ENCODE peak calls at places on chromosomes 7 and 10, in four cellular contexts. L is HepG2, D is SK-N-SH, T is H1. K is an unnamed sample.

GRCh38 chr10:103692421-103693069 is 162.8 kb downstream of the SH3PXD2A start:
- DNase-seq in L (no peak), D (no peak), T (peak), K (no peak)

GRCh38 chr7:29598607-29599006 is 35.0 kb downstream of the PRR15 start:
- DNase-seq in L (no peak), D (no peak), T (no peak), K (no peak)

GRCh38 chr7:88522771-88523316 is 216.2 kb upstream of the STEAP4 start:
- DNase-seq in L (no peak), D (no peak), T (no peak), K (no peak)

GRCh38 chr7:98186452-98187137 is 24.6 kb upstream of the BHLHA15 start:
- DNase-seq in L (no peak), D (no peak), T (no peak), K (no peak)

GRCh38 chr7:74230446-74231231 is 20.8 kb downstream of the LAT2 start:
- DNase-seq in L (no peak), D (no peak), T (no peak), K (no peak)

GRCh38 chr7:88243345-88243909 is 23.6 kb upstream of the SRI start:
- DNase-seq in L (peak), D (peak), T (peak), K (peak)

GRCh38 chr10:85047170-85047834 is 718.9 kb downstream of the CCSER2 start:
- DNase-seq in L (no peak), D (no peak), T (no peak), K (no peak)

GRCh38 chr7:149171894-149172533 is 23.3 kb upstream of the ZNF282 start:
- DNase-seq in L (peak), D (no peak), T (no peak), K (no peak)

GRCh38 chr7:141563956-141564623 is 12.9 kb downstream of the AGK start:
- DNase-seq in L (no peak), D (no peak), T (no peak), K (peak)

GRCh38 chr10:101030492-101031127 is 319 bp downstream of the PDZD7 start:
- DNase-seq in L (no peak), D (peak), T (no peak), K (no peak)

GRCh38 chr10:34959321-34959720 is 130.8 kb downstream of the CUL2 start:
- DNase-seq in L (peak), D (peak), T (no peak), K (no peak)

GRCh38 chr10:122249991-122250750 is 20.9 kb upstream of the BTBD16 start:
- DNase-seq in L (no peak), D (no peak), T (no peak), K (no peak)

GRCh38 chr7:12212051-12212485 is 974 bp downstream of the TMEM106B start:
- DNase-seq in L (peak), D (peak), T (no peak), K (no peak)

GRCh38 chr7:101237206-101238067 is at the start of gene CLDN15:
- DNase-seq in L (peak), D (peak), T (peak), K (no peak)

GRCh38 chr7:94439893-94440381 is 45.2 kb downstream of the COL1A2 start:
- DNase-seq in L (peak), D (no peak), T (no peak), K (no peak)

GRCh38 chr10:5595095-5595494 is 70.3 kb downstream of the CALML3 start:
- DNase-seq in L (no peak), D (no peak), T (no peak), K (no peak)

GRCh38 chr10:44958196-44958896 is 1.3 kb upstream of the RASSF4 start:
- DNase-seq in L (no peak), D (no peak), T (peak), K (no peak)

GRCh38 chr7:142805350-142806020 is 34.7 kb downstream of the PRSS2 start:
- DNase-seq in L (no peak), D (no peak), T (no peak), K (no peak)

GRCh38 chr10:3548096-3548495 is 236.9 kb downstream of the KLF6 start:
- DNase-seq in L (no peak), D (no peak), T (no peak), K (no peak)

GRCh38 chr10:8034666-8035640 is 19.5 kb upstream of the GATA3 start:
- DNase-seq in L (no peak), D (peak), T (peak), K (no peak)

GRCh38 chr10:89555688-89556445 is 20.5 kb upstream of the SLC16A12 start:
- DNase-seq in L (no peak), D (no peak), T (no peak), K (no peak)

DNA sequence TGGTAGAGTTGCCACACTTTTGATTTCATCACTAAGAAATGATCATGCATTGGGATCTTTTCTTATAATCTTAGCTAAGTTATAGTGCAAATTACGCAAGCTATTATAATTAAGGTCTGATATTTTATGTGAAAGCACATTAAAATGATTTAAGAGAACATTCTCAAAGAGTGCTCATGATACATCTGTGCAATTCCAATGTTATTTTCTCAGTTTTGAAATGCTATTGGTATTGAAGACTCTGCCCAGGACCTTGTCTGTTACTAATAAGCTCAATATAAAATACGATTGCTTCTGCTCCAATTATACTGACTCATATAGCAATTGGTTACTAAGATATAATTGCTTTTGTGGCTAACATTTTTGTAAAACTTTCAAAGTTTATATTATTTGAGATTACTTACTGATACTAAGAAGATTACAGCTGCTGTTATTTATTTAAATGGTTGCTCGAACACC is 180.9 kb downstream of the ADAM12 start:
- DNase-seq in L (no peak), D (no peak), T (no peak), K (no peak)
- TF ChIP-seq TCF12 in L (no peak), D (peak), T (no peak), K (no peak)

DNA sequence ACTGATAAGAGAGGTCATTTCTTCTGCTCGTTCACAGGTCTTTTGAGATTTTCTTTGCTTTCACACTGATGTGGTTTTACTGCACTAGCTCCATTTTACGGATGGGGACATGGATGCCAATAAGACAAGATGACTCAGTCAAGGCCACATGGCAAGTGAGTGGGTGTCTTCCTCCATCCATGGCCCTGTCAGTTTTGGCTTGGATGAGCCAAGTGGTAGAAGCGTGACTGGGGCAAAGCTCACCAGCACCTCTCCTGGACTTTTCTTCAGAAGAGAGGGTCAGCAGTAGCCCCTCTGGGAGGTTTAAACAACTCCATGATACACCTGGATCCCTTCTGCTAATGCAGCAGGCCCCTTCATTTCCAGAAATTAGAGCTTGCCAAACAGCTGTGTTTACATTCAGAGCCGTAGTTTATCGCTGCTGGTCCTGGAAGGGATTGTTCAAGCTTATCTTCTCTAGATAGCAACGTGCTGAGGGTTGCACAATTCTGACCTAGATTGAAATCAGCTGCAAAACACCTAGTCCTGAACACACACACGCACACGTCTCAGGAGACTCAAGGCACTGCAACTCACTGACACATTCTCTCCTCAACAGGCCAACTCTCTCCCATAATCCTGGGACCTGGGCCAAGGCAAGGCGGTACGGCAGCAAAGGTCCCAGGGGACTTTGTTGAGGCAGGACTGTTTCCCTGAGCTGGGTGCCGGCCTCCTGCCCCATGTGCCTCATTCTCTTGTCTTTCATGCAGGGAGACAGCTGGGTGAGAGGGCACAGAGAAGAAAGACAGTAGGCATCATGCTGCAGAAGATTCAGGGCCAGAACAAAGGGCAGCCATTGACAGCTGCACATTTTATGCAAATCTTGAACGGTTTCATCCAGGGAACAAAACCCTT is 14.2 kb upstream of the PDCD4 start:
- DNase-seq in L (peak), D (no peak), T (peak), K (peak)
- TF ChIP-seq TCF12 in L (no peak), D (no peak), T (no peak), K (peak)

GRCh38 chr10:102111276-102111675 is 8.9 kb downstream of the LDB1 start:
- DNase-seq in L (no peak), D (no peak), T (no peak), K (no peak)

GRCh38 chr10:102114861-102115618 is 5.1 kb downstream of the LDB1 start:
- DNase-seq in L (peak), D (peak), T (peak), K (no peak)

GRCh38 chr10:102113956-102114857 is 6.0 kb downstream of the LDB1 start:
- DNase-seq in L (no peak), D (peak), T (peak), K (no peak)

GRCh38 chr10:102112210-102112817 is 7.9 kb downstream of the LDB1 start:
- DNase-seq in L (no peak), D (peak), T (no peak), K (no peak)

DNA sequence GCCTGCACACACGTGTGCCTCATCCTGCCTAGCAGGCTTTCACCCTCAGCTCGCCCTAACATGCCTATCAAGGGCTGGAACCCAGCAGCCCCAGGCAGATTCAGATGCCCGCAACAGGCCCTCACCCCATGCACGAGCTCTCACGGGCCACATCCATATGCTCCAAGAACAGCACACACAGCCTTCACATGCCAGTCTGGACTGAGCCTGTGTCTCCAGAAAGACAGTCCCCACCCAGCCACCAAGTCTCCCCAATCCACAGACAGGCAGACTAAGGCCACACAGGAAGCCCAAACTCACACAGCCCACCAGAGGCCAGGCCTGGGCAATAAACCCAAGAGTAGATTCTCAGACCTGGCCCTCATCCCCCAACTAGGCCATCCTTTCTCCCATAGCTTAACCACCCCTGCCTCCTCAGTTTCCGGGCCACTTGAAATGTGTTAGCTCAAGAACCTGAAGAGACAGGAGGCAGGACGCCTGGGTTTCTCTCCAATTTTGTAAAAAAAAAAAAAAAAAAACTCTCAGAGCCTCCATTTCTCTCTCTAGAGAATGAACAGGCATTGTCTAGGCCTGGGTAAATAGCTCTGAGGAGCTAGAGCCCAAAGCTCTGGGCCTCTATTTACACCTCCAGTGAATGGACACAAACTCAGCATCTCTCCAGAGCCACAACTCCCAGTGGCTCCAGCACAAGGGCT is 6.8 kb downstream of the LDB1 start:
- DNase-seq in L (no peak), D (no peak), T (no peak), K (no peak)
- TF ChIP-seq TCF12 in L (no peak), D (no peak), T (no peak), K (no peak)

GRCh38 chr10:71005337-71006305 is 117.3 kb upstream of the PCBD1 start:
- DNase-seq in L (no peak), D (no peak), T (no peak), K (no peak)
- TF ChIP-seq TCF12 in L (no peak), D (no peak), T (no peak), K (no peak)

GRCh38 chr7:36863901-36864701 is 139.8 kb upstream of the AOAH start:
- DNase-seq in L (peak), D (peak), T (no peak), K (no peak)
- TF ChIP-seq TCF12 in L (no peak), D (no peak), T (no peak), K (no peak)